ENCODE peak calls at places on chromosomes 2 and 18, in eight cellular contexts. I is lower leg skin, M is cardiac muscle cell, C is AG09309, Z is Calu3, T is WTC11, R is endodermal cell, K is SK-N-SH. B is an unnamed sample.

GRCh38 chr18:8435376-8435775 is 173.9 kb upstream of the RAB12 start:
- DNase-seq in I (no peak), M (no peak), C (no peak), Z (no peak), T (no peak), R (no peak), K (no peak), B (no peak)

GRCh38 chr2:19140463-19141208 is 217.8 kb downstream of the OSR1 start:
- DNase-seq in I (no peak), M (peak; percentile 56), C (no peak), Z (peak; percentile 66), T (no peak), R (peak; percentile 54), K (no peak), B (peak; percentile 92)

GRCh38 chr2:163667064-163667887 is 68.5 kb downstream of the FIGN start:
- DNase-seq in I (no peak), M (peak; percentile 95), C (peak; percentile 81), Z (no peak), T (no peak), R (no peak), K (no peak), B (peak; percentile 67)

GRCh38 chr2:47519604-47520301 is 116.8 kb downstream of the MSH2 start:
- DNase-seq in I (no peak), M (no peak), C (no peak), Z (no peak), T (no peak), R (no peak), K (no peak), B (no peak)

GRCh38 chr2:139876321-139876720 is 1096.1 kb upstream of the NXPH2 start:
- DNase-seq in I (no peak), M (peak; percentile 0), C (no peak), Z (no peak), T (no peak), R (no peak), K (no peak), B (no peak)

GRCh38 chr2:96506907-96507240 is 1.7 kb upstream of the NEURL3 start:
- DNase-seq in I (peak; percentile 58), M (no peak), C (no peak), Z (no peak), T (no peak), R (no peak), K (peak; percentile 5), B (no peak)

GRCh38 chr2:231514951-231515297 is 15.3 kb downstream of the NMUR1 start:
- DNase-seq in I (no peak), M (no peak), C (no peak), Z (no peak), T (no peak), R (no peak), K (no peak), B (no peak)

GRCh38 chr2:96773922-96774321 is 13.2 kb downstream of the CNNM4 start:
- DNase-seq in I (no peak), M (no peak), C (no peak), Z (no peak), T (no peak), R (peak; percentile 59), K (no peak), B (no peak)

GRCh38 chr18:49400398-49401072 is 59.9 kb downstream of the DYM start:
- DNase-seq in I (no peak), M (no peak), C (no peak), Z (peak; percentile 4), T (no peak), R (no peak), K (no peak), B (no peak)

GRCh38 chr2:232979871-232980461 is 33.1 kb downstream of the NGEF start:
- DNase-seq in I (peak; percentile 73), M (peak; percentile 14), C (peak; percentile 25), Z (peak; percentile 47), T (no peak), R (peak; percentile 57), K (no peak), B (peak; percentile 80)

GRCh38 chr2:191533693-191534175 is 144.2 kb upstream of the NABP1 start:
- DNase-seq in I (no peak), M (peak; percentile 48), C (no peak), Z (no peak), T (no peak), R (no peak), K (no peak), B (no peak)

GRCh38 chr18:886076-886475 is 18.6 kb upstream of the ADCYAP1 start:
- DNase-seq in I (no peak), M (no peak), C (no peak), Z (no peak), T (no peak), R (no peak), K (no peak), B (no peak)

GRCh38 chr2:240916571-240917008 is 10.5 kb downstream of the CROCC2 start:
- DNase-seq in I (peak; percentile 95), M (peak; percentile 73), C (peak; percentile 71), Z (peak; percentile 50), T (peak; percentile 54), R (peak; percentile 82), K (peak; percentile 88), B (peak; percentile 85)

GRCh38 chr2:24342110-24342910 is 18.0 kb downstream of the ITSN2 start:
- DNase-seq in I (no peak), M (no peak), C (no peak), Z (no peak), T (no peak), R (no peak), K (no peak), B (peak; percentile 59)

GRCh38 chr18:56248613-56249235 is 389.7 kb downstream of the TXNL1 start:
- DNase-seq in I (no peak), M (no peak), C (no peak), Z (no peak), T (no peak), R (no peak), K (no peak), B (no peak)

GRCh38 chr2:122451697-122452096 is 696.2 kb downstream of the TSN start:
- DNase-seq in I (no peak), M (no peak), C (no peak), Z (no peak), T (no peak), R (no peak), K (no peak), B (no peak)

GRCh38 chr18:9643549-9643948 is 29.2 kb upstream of the PPP4R1 start:
- DNase-seq in I (no peak), M (peak; percentile 98), C (peak; percentile 88), Z (peak; percentile 74), T (peak; percentile 36), R (peak; percentile 65), K (no peak), B (peak; percentile 95)

GRCh38 chr18:80175451-80176235 is 66.6 kb downstream of the ADNP2 start:
- DNase-seq in I (no peak), M (no peak), C (no peak), Z (no peak), T (no peak), R (no peak), K (no peak), B (no peak)

GRCh38 chr18:52152036-52152435 is 188.0 kb upstream of the DCC start:
- DNase-seq in I (no peak), M (no peak), C (no peak), Z (no peak), T (no peak), R (no peak), K (no peak), B (no peak)

GRCh38 chr18:75207298-75208054 is 1.5 kb downstream of the PTGR3 start:
- DNase-seq in I (no peak), M (no peak), C (no peak), Z (no peak), T (no peak), R (no peak), K (no peak), B (peak; percentile 60)

DNA sequence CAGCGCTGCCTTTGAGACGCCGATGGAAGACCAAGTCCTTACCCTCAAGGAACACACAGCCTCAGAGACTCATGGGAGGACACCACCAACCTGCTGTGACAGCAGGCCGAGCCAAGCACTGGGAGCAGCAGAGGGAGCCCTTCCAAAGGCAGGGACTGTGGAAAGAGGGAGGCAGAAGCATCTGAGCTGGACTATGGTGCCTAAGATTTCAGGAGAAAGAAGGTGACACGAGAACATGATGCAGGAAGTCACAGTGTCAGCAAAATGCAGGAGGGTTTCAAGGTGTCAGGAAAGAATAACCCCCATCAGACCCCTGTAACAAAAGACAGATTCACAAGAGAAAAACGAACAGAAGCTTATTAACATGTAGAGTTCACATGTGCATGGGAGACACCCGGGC is 24.2 kb upstream of the COX7A2L start:
- DNase-seq in I (no peak), M (peak; percentile 12), C (no peak), Z (peak; percentile 32), T (peak; percentile 54), R (peak; percentile 86), K (no peak), B (peak; percentile 24)
- TF ChIP-seq CTCF in I (no peak), M (peak; percentile 31), C (peak; percentile 30), Z (no peak), T (no peak), R (peak; percentile 73), K (peak; percentile 38), B (peak; percentile 35)

GRCh38 chr18:76399613-76400391 is 95.2 kb downstream of the ZNF516 start:
- DNase-seq in I (no peak), M (no peak), C (no peak), Z (no peak), T (no peak), R (no peak), K (no peak), B (no peak)
- TF ChIP-seq CTCF in I (no peak), M (no peak), C (no peak), Z (no peak), T (no peak), R (no peak), K (no peak), B (no peak)

DNA sequence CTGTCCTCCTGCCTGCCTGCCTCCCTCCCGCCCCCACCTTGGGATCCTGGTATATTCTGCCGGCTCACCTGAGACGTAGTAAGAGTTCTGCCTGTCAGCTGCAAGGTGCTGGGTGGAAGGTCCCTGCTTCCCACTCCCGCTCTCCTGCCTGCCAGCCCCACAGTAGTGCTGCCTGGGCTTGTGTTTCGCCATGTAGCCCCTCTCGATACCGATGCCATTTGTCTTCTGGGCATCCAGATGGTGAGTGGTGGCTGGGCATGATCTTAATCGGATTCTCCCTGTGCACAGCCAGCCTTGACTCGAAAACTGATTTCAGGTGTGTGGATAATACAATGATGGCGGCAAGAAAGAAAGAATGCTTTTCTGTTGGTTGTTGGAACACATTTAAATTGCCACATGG is 184.9 kb downstream of the AGAP1 start:
- DNase-seq in I (no peak), M (no peak), C (no peak), Z (no peak), T (no peak), R (no peak), K (peak; percentile 64), B (no peak)
- TF ChIP-seq CTCF in I (no peak), M (no peak), C (no peak), Z (no peak), T (no peak), R (no peak), K (no peak), B (no peak)

DNA sequence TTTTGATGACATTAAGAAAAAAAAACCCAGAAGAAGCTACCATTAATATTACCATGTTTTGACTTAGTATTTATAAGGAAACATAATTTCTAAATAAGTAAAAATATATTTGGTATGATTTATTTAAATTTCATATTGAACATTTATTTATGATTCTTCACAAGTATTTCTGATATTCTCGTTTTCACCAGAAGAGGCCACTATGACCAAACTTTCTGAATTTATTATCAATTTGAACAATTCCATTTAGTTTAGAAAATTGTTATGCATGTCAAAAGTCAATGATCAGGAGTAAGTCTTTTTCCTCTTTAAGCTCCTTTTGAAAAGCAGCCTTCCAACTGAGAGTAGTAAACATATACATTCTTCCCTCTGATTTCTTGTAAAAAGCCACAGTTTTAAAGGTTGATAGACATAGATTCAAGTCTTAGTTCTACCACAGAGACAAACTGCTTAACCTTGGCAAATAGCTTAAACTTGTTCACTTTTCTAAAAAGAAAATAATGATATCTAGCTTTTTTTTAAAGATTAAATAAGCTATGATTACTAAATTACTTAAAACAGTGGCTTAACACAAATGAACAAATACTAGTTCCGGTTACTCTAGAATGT is 329.9 kb downstream of the TRIB2 start:
- DNase-seq in I (no peak), M (peak; percentile 36), C (no peak), Z (no peak), T (no peak), R (no peak), K (no peak), B (peak; percentile 8)
- TF ChIP-seq CTCF in I (no peak), M (peak; percentile 38), C (no peak), Z (no peak), T (peak; percentile 8), R (peak; percentile 65), K (peak; percentile 62), B (peak; percentile 77)